ENCODE peak calls at places on chromosomes 7 and 10, in eight cellular contexts. One of them, this sample, is unnamed.

GRCh38 chr10:29377333-29377961 is 88.6 kb downstream of the LYZL1 start:
- DNase-seq in activated CD8-positive, alpha-beta memory T cell treated with anti-CD3 and anti-CD28 coated beads for 4 hours: no peak
- DNase-seq in Panc1: no peak
- DNase-seq in HCEC 1CT: peak; percentile 23
- DNase-seq in NAMALWA: peak; percentile 20
- DNase-seq in neural crest cell: no peak
- DNase-seq in EL: peak; percentile 20
- DNase-seq in SW 1271: no peak
- DNase-seq in this sample: no peak

GRCh38 chr10:14571866-14572507 is 202.7 kb downstream of the FAM107B start:
- DNase-seq in neural crest cell: no peak
- DNase-seq in EL: peak; percentile 24
- DNase-seq in activated CD8-positive, alpha-beta memory T cell treated with anti-CD3 and anti-CD28 coated beads for 4 hours: no peak
- DNase-seq in SW 1271: no peak
- DNase-seq in NAMALWA: no peak
- DNase-seq in HCEC 1CT: no peak
- DNase-seq in Panc1: no peak
- DNase-seq in this sample: no peak

GRCh38 chr10:74290703-74291102 is 139.7 kb downstream of the ADK start:
- DNase-seq in EL: peak; percentile 65
- DNase-seq in SW 1271: no peak
- DNase-seq in activated CD8-positive, alpha-beta memory T cell treated with anti-CD3 and anti-CD28 coated beads for 4 hours: no peak
- DNase-seq in Panc1: no peak
- DNase-seq in HCEC 1CT: peak; percentile 81
- DNase-seq in NAMALWA: no peak
- DNase-seq in neural crest cell: no peak
- DNase-seq in this sample: no peak

GRCh38 chr7:68873616-68874015 is 724.7 kb upstream of the AUTS2 start:
- DNase-seq in activated CD8-positive, alpha-beta memory T cell treated with anti-CD3 and anti-CD28 coated beads for 4 hours: no peak
- DNase-seq in SW 1271: no peak
- DNase-seq in NAMALWA: no peak
- DNase-seq in HCEC 1CT: no peak
- DNase-seq in neural crest cell: no peak
- DNase-seq in Panc1: no peak
- DNase-seq in EL: no peak
- DNase-seq in this sample: no peak

GRCh38 chr10:24834869-24835268 is 111.2 kb upstream of the ARHGAP21 start:
- DNase-seq in SW 1271: no peak
- DNase-seq in HCEC 1CT: no peak
- DNase-seq in NAMALWA: no peak
- DNase-seq in activated CD8-positive, alpha-beta memory T cell treated with anti-CD3 and anti-CD28 coated beads for 4 hours: no peak
- DNase-seq in EL: no peak
- DNase-seq in neural crest cell: no peak
- DNase-seq in Panc1: no peak
- DNase-seq in this sample: no peak

GRCh38 chr7:44057181-44057848 is 8.1 kb downstream of the PGAM2 start:
- DNase-seq in HCEC 1CT: no peak
- DNase-seq in Panc1: no peak
- DNase-seq in activated CD8-positive, alpha-beta memory T cell treated with anti-CD3 and anti-CD28 coated beads for 4 hours: no peak
- DNase-seq in neural crest cell: no peak
- DNase-seq in NAMALWA: no peak
- DNase-seq in EL: no peak
- DNase-seq in SW 1271: no peak
- DNase-seq in this sample: no peak

GRCh38 chr10:70992436-70992835 is 104.1 kb upstream of the PCBD1 start:
- DNase-seq in HCEC 1CT: no peak
- DNase-seq in activated CD8-positive, alpha-beta memory T cell treated with anti-CD3 and anti-CD28 coated beads for 4 hours: no peak
- DNase-seq in Panc1: no peak
- DNase-seq in EL: no peak
- DNase-seq in NAMALWA: no peak
- DNase-seq in SW 1271: no peak
- DNase-seq in neural crest cell: no peak
- DNase-seq in this sample: no peak

GRCh38 chr7:30932562-30932961 is 20.9 kb downstream of the AQP1 start:
- DNase-seq in EL: no peak
- DNase-seq in SW 1271: no peak
- DNase-seq in HCEC 1CT: no peak
- DNase-seq in activated CD8-positive, alpha-beta memory T cell treated with anti-CD3 and anti-CD28 coated beads for 4 hours: no peak
- DNase-seq in neural crest cell: no peak
- DNase-seq in Panc1: no peak
- DNase-seq in NAMALWA: no peak
- DNase-seq in this sample: no peak

GRCh38 chr10:33706191-33706590 is 371.7 kb upstream of the NRP1 start:
- DNase-seq in activated CD8-positive, alpha-beta memory T cell treated with anti-CD3 and anti-CD28 coated beads for 4 hours: no peak
- DNase-seq in EL: peak; percentile 85
- DNase-seq in HCEC 1CT: peak; percentile 46
- DNase-seq in NAMALWA: no peak
- DNase-seq in SW 1271: no peak
- DNase-seq in Panc1: no peak
- DNase-seq in neural crest cell: no peak
- DNase-seq in this sample: no peak

GRCh38 chr7:424301-424935 is 95.2 kb downstream of the PDGFA start:
- DNase-seq in activated CD8-positive, alpha-beta memory T cell treated with anti-CD3 and anti-CD28 coated beads for 4 hours: no peak
- DNase-seq in SW 1271: no peak
- DNase-seq in neural crest cell: no peak
- DNase-seq in EL: no peak
- DNase-seq in HCEC 1CT: no peak
- DNase-seq in Panc1: no peak
- DNase-seq in NAMALWA: no peak
- DNase-seq in this sample: no peak

GRCh38 chr10:58217612-58218011 is 50.1 kb downstream of the IPMK start:
- DNase-seq in neural crest cell: no peak
- DNase-seq in SW 1271: no peak
- DNase-seq in NAMALWA: no peak
- DNase-seq in HCEC 1CT: peak; percentile 43
- DNase-seq in activated CD8-positive, alpha-beta memory T cell treated with anti-CD3 and anti-CD28 coated beads for 4 hours: no peak
- DNase-seq in Panc1: no peak
- DNase-seq in EL: peak; percentile 41
- DNase-seq in this sample: no peak

This sample was measured in GM12878.